ENCODE peak calls at places on chromosomes 6 and 20, in eight cellular contexts. One of them, this sample, is unnamed.

GRCh38 chr20:44572551-44573500 is 9.6 kb upstream of the PKIG start:
- DNase-seq in A549: peak; percentile 43
- DNase-seq in H1: no peak
- DNase-seq in HepG2: no peak
- DNase-seq in sigmoid colon: peak; percentile 86
- DNase-seq in GM12878: no peak
- DNase-seq in tibial nerve: no peak
- DNase-seq in upper lobe of left lung: no peak
- DNase-seq in this sample: peak; percentile 49

GRCh38 chr6:126170433-126170832 is 169.5 kb upstream of the CENPW start:
- DNase-seq in GM12878: no peak
- DNase-seq in HepG2: no peak
- DNase-seq in sigmoid colon: no peak
- DNase-seq in tibial nerve: no peak
- DNase-seq in upper lobe of left lung: no peak
- DNase-seq in A549: no peak
- DNase-seq in H1: no peak
- DNase-seq in this sample: no peak

GRCh38 chr20:57909763-57910331 is 200.0 kb upstream of the PMEPA1 start:
- DNase-seq in H1: no peak
- DNase-seq in tibial nerve: no peak
- DNase-seq in HepG2: no peak
- DNase-seq in A549: no peak
- DNase-seq in sigmoid colon: no peak
- DNase-seq in upper lobe of left lung: no peak
- DNase-seq in GM12878: no peak
- DNase-seq in this sample: no peak

GRCh38 chr6:163263196-163263595 is 151.3 kb upstream of the QKI start:
- DNase-seq in sigmoid colon: peak; percentile 80
- DNase-seq in HepG2: no peak
- DNase-seq in A549: no peak
- DNase-seq in upper lobe of left lung: no peak
- DNase-seq in tibial nerve: no peak
- DNase-seq in H1: no peak
- DNase-seq in GM12878: no peak
- DNase-seq in this sample: no peak

GRCh38 chr6:70823651-70824050 is 133.2 kb downstream of the B3GAT2 start:
- DNase-seq in sigmoid colon: no peak
- DNase-seq in HepG2: no peak
- DNase-seq in H1: no peak
- DNase-seq in GM12878: no peak
- DNase-seq in A549: no peak
- DNase-seq in tibial nerve: no peak
- DNase-seq in upper lobe of left lung: no peak
- DNase-seq in this sample: no peak

GRCh38 chr6:137864812-137865508 is 2.1 kb upstream of the TNFAIP3 start:
- DNase-seq in tibial nerve: no peak
- DNase-seq in sigmoid colon: no peak
- DNase-seq in H1: no peak
- DNase-seq in upper lobe of left lung: no peak
- DNase-seq in GM12878: no peak
- DNase-seq in A549: no peak
- DNase-seq in HepG2: peak; percentile 46
- DNase-seq in this sample: no peak

GRCh38 chr20:370151-370600 is 10.4 kb upstream of the TRIB3 start:
- DNase-seq in sigmoid colon: no peak
- DNase-seq in tibial nerve: no peak
- DNase-seq in H1: no peak
- DNase-seq in A549: peak; percentile 71
- DNase-seq in GM12878: no peak
- DNase-seq in HepG2: peak; percentile 95
- DNase-seq in upper lobe of left lung: peak; percentile 56
- DNase-seq in this sample: no peak

GRCh38 chr20:38342716-38343106 is 3.6 kb upstream of the LBP start:
- DNase-seq in A549: no peak
- DNase-seq in GM12878: no peak
- DNase-seq in sigmoid colon: no peak
- DNase-seq in upper lobe of left lung: no peak
- DNase-seq in HepG2: no peak
- DNase-seq in H1: no peak
- DNase-seq in tibial nerve: no peak
- DNase-seq in this sample: no peak

GRCh38 chr6:33117826-33118277 is 42.1 kb downstream of the HLA-DPB1 start:
- DNase-seq in upper lobe of left lung: no peak
- DNase-seq in tibial nerve: no peak
- DNase-seq in A549: no peak
- DNase-seq in HepG2: no peak
- DNase-seq in H1: peak; percentile 27
- DNase-seq in GM12878: no peak
- DNase-seq in sigmoid colon: no peak
- DNase-seq in this sample: no peak

GRCh38 chr6:24691550-24691949 is 24.7 kb downstream of the ACOT13 start:
- DNase-seq in H1: no peak
- DNase-seq in HepG2: no peak
- DNase-seq in GM12878: no peak
- DNase-seq in sigmoid colon: no peak
- DNase-seq in upper lobe of left lung: no peak
- DNase-seq in A549: no peak
- DNase-seq in tibial nerve: no peak
- DNase-seq in this sample: no peak

GRCh38 chr6:131561925-131562707 is 10.9 kb upstream of the ARG1 start:
- DNase-seq in sigmoid colon: no peak
- DNase-seq in H1: no peak
- DNase-seq in A549: no peak
- DNase-seq in GM12878: no peak
- DNase-seq in HepG2: no peak
- DNase-seq in tibial nerve: no peak
- DNase-seq in upper lobe of left lung: no peak
- DNase-seq in this sample: no peak

GRCh38 chr6:3398755-3399671 is 57.8 kb downstream of the SLC22A23 start:
- DNase-seq in upper lobe of left lung: no peak
- DNase-seq in GM12878: no peak
- DNase-seq in HepG2: peak; percentile 54
- DNase-seq in sigmoid colon: peak; percentile 48
- DNase-seq in tibial nerve: no peak
- DNase-seq in A549: no peak
- DNase-seq in H1: no peak
- DNase-seq in this sample: no peak

GRCh38 chr6:169454204-169454871 is 200.7 kb upstream of the THBS2 start:
- DNase-seq in HepG2: peak; percentile 11
- DNase-seq in GM12878: no peak
- DNase-seq in tibial nerve: peak; percentile 62
- DNase-seq in sigmoid colon: peak; percentile 85
- DNase-seq in H1: no peak
- DNase-seq in upper lobe of left lung: no peak
- DNase-seq in A549: no peak
- DNase-seq in this sample: no peak

GRCh38 chr20:18989736-18990474 is 176.3 kb downstream of the SCP2D1 start:
- DNase-seq in HepG2: no peak
- DNase-seq in H1: no peak
- DNase-seq in GM12878: no peak
- DNase-seq in sigmoid colon: peak; percentile 92
- DNase-seq in A549: no peak
- DNase-seq in upper lobe of left lung: no peak
- DNase-seq in tibial nerve: peak; percentile 55
- DNase-seq in this sample: peak; percentile 65

GRCh38 chr6:170095273-170095976 is 195.5 kb downstream of the DLL1 start:
- DNase-seq in sigmoid colon: peak; percentile 48
- DNase-seq in HepG2: no peak
- DNase-seq in GM12878: no peak
- DNase-seq in tibial nerve: no peak
- DNase-seq in A549: no peak
- DNase-seq in upper lobe of left lung: peak; percentile 18
- DNase-seq in H1: no peak
- DNase-seq in this sample: peak; percentile 13

GRCh38 chr6:46352541-46353267 is 138.5 kb downstream of the RCAN2 start:
- DNase-seq in H1: no peak
- DNase-seq in sigmoid colon: no peak
- DNase-seq in HepG2: no peak
- DNase-seq in A549: no peak
- DNase-seq in upper lobe of left lung: no peak
- DNase-seq in GM12878: no peak
- DNase-seq in tibial nerve: no peak
- DNase-seq in this sample: no peak

GRCh38 chr6:156699017-156699421 is 78.2 kb upstream of the ARID1B start:
- DNase-seq in GM12878: peak; percentile 85
- DNase-seq in HepG2: no peak
- DNase-seq in upper lobe of left lung: no peak
- DNase-seq in A549: peak; percentile 31
- DNase-seq in tibial nerve: no peak
- DNase-seq in sigmoid colon: no peak
- DNase-seq in H1: no peak
- DNase-seq in this sample: no peak

DNA sequence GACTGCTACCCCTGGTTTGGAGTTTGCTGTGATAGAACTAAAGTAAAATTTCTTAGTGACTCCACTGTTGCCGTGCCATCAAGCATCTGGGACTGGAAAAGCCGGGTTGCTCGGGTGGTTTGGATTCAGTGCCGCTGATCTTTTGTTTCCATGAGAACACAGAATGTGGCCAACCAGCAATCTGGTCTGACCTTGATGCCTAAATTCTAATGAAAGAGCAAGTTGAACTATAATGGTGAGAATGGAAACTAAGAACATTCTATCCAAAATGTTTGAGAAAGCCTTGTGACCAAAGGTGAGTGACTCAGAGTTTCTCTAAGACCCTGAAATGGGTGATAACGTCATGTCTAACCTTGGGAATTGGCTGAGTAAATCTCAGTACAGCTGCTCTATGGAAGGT is 9.9 kb upstream of the PI16 start:
- DNase-seq in upper lobe of left lung: no peak
- DNase-seq in H1: no peak
- DNase-seq in A549: no peak
- DNase-seq in HepG2: no peak
- DNase-seq in sigmoid colon: no peak
- DNase-seq in GM12878: no peak
- DNase-seq in tibial nerve: no peak
- DNase-seq in this sample: no peak
- TF ChIP-seq EP300 in upper lobe of left lung: no peak
- TF ChIP-seq EP300 in H1: no peak
- TF ChIP-seq EP300 in A549: no peak
- TF ChIP-seq EP300 in HepG2: no peak
- TF ChIP-seq EP300 in sigmoid colon: no peak
- TF ChIP-seq EP300 in GM12878: no peak
- TF ChIP-seq EP300 in tibial nerve: no peak
- TF ChIP-seq EP300 in this sample: no peak

GRCh38 chr20:53750827-53751393 is 157.3 kb upstream of the ZNF217 start:
- DNase-seq in GM12878: peak; percentile 69
- DNase-seq in A549: no peak
- DNase-seq in HepG2: no peak
- DNase-seq in H1: no peak
- DNase-seq in sigmoid colon: peak; percentile 73
- DNase-seq in tibial nerve: no peak
- DNase-seq in upper lobe of left lung: no peak
- DNase-seq in this sample: no peak

GRCh38 chr20:53749499-53749898 is 155.9 kb upstream of the ZNF217 start:
- DNase-seq in HepG2: no peak
- DNase-seq in tibial nerve: no peak
- DNase-seq in upper lobe of left lung: no peak
- DNase-seq in GM12878: no peak
- DNase-seq in A549: no peak
- DNase-seq in H1: no peak
- DNase-seq in sigmoid colon: no peak
- DNase-seq in this sample: no peak

GRCh38 chr20:53752583-53752970 is 158.9 kb upstream of the ZNF217 start:
- DNase-seq in tibial nerve: no peak
- DNase-seq in H1: no peak
- DNase-seq in A549: peak; percentile 57
- DNase-seq in sigmoid colon: no peak
- DNase-seq in GM12878: no peak
- DNase-seq in upper lobe of left lung: no peak
- DNase-seq in HepG2: no peak
- DNase-seq in this sample: no peak

GRCh38 chr20:53752971-53753879 is 159.6 kb upstream of the ZNF217 start:
- DNase-seq in H1: no peak
- DNase-seq in upper lobe of left lung: no peak
- DNase-seq in sigmoid colon: no peak
- DNase-seq in A549: peak; percentile 88
- DNase-seq in GM12878: no peak
- DNase-seq in HepG2: no peak
- DNase-seq in tibial nerve: no peak
- DNase-seq in this sample: no peak

GRCh38 chr20:53751394-53752368 is 158.0 kb upstream of the ZNF217 start:
- DNase-seq in tibial nerve: no peak
- DNase-seq in A549: peak; percentile 62
- DNase-seq in H1: no peak
- DNase-seq in upper lobe of left lung: peak; percentile 22
- DNase-seq in sigmoid colon: no peak
- DNase-seq in GM12878: peak; percentile 86
- DNase-seq in HepG2: no peak
- DNase-seq in this sample: no peak
- TF ChIP-seq EP300 in tibial nerve: no peak
- TF ChIP-seq EP300 in A549: no peak
- TF ChIP-seq EP300 in H1: no peak
- TF ChIP-seq EP300 in upper lobe of left lung: no peak
- TF ChIP-seq EP300 in sigmoid colon: no peak
- TF ChIP-seq EP300 in GM12878: peak; percentile 56
- TF ChIP-seq EP300 in HepG2: peak; percentile 78
- TF ChIP-seq EP300 in this sample: no peak

GRCh38 chr6:14211596-14211961 is 94.0 kb downstream of the CD83 start:
- DNase-seq in GM12878: no peak
- DNase-seq in sigmoid colon: peak; percentile 71
- DNase-seq in A549: no peak
- DNase-seq in tibial nerve: peak; percentile 32
- DNase-seq in H1: peak; percentile 33
- DNase-seq in HepG2: peak; percentile 12
- DNase-seq in upper lobe of left lung: peak; percentile 59
- DNase-seq in this sample: peak; percentile 53
- TF ChIP-seq EP300 in GM12878: no peak
- TF ChIP-seq EP300 in sigmoid colon: no peak
- TF ChIP-seq EP300 in A549: no peak
- TF ChIP-seq EP300 in tibial nerve: no peak
- TF ChIP-seq EP300 in H1: no peak
- TF ChIP-seq EP300 in HepG2: no peak
- TF ChIP-seq EP300 in upper lobe of left lung: no peak
- TF ChIP-seq EP300 in this sample: no peak

GRCh38 chr6:157907651-157908050 is 74.0 kb upstream of the SYNJ2 start:
- DNase-seq in sigmoid colon: no peak
- DNase-seq in H1: no peak
- DNase-seq in A549: no peak
- DNase-seq in upper lobe of left lung: no peak
- DNase-seq in GM12878: no peak
- DNase-seq in tibial nerve: no peak
- DNase-seq in HepG2: no peak
- DNase-seq in this sample: no peak

GRCh38 chr6:157908369-157909281 is 73.0 kb upstream of the SYNJ2 start:
- DNase-seq in HepG2: no peak
- DNase-seq in GM12878: peak; percentile 42
- DNase-seq in H1: no peak
- DNase-seq in tibial nerve: no peak
- DNase-seq in A549: no peak
- DNase-seq in upper lobe of left lung: no peak
- DNase-seq in sigmoid colon: no peak
- DNase-seq in this sample: no peak

GRCh38 chr6:157906537-157907061 is 75.1 kb upstream of the SYNJ2 start:
- DNase-seq in A549: no peak
- DNase-seq in tibial nerve: no peak
- DNase-seq in upper lobe of left lung: no peak
- DNase-seq in sigmoid colon: no peak
- DNase-seq in GM12878: no peak
- DNase-seq in HepG2: no peak
- DNase-seq in H1: no peak
- DNase-seq in this sample: no peak

GRCh38 chr6:157904999-157905398 is 76.7 kb upstream of the SYNJ2 start:
- DNase-seq in GM12878: no peak
- DNase-seq in tibial nerve: no peak
- DNase-seq in upper lobe of left lung: no peak
- DNase-seq in A549: no peak
- DNase-seq in HepG2: no peak
- DNase-seq in H1: no peak
- DNase-seq in sigmoid colon: no peak
- DNase-seq in this sample: no peak

GRCh38 chr6:157905590-157906337 is 75.9 kb upstream of the SYNJ2 start:
- DNase-seq in GM12878: no peak
- DNase-seq in upper lobe of left lung: no peak
- DNase-seq in H1: no peak
- DNase-seq in tibial nerve: no peak
- DNase-seq in sigmoid colon: no peak
- DNase-seq in A549: no peak
- DNase-seq in HepG2: no peak
- DNase-seq in this sample: no peak
- TF ChIP-seq EP300 in GM12878: no peak
- TF ChIP-seq EP300 in upper lobe of left lung: no peak
- TF ChIP-seq EP300 in H1: no peak
- TF ChIP-seq EP300 in tibial nerve: no peak
- TF ChIP-seq EP300 in sigmoid colon: no peak
- TF ChIP-seq EP300 in A549: no peak
- TF ChIP-seq EP300 in HepG2: no peak
- TF ChIP-seq EP300 in this sample: no peak